ENCODE peak calls at places on chromosome 20, in nine cellular contexts. Y is mesothelial cell of epicardium, T is AG04449, M is Panc1, X is neural progenitor cell, E is lower leg skin, G is left lung, I is heart right ventricle, D is endothelial cell. J is an unnamed sample.

GRCh38 chr20:38186788-38187221 is 21.7 kb upstream of the TGM2 start:
- DNase-seq in X (no peak), M (no peak), Y (no peak), T (no peak), I (no peak), E (no peak), D (no peak), G (no peak), J (no peak)

GRCh38 chr20:64148581-64148980 is 15.7 kb upstream of the MYT1 start:
- DNase-seq in M (no peak), E (peak; percentile 37), I (no peak), D (no peak), T (no peak), X (no peak), G (no peak), Y (no peak), J (peak; percentile 37)

GRCh38 chr20:60371456-60371855 is 413.2 kb downstream of the CDH26 start:
- DNase-seq in I (no peak), D (no peak), Y (no peak), E (no peak), T (no peak), X (no peak), G (no peak), M (no peak), J (no peak)

GRCh38 chr20:1577906-1578305 is 20.4 kb upstream of the SIRPD start:
- DNase-seq in Y (no peak), I (no peak), D (no peak), T (no peak), M (no peak), G (no peak), X (no peak), E (no peak), J (no peak)

GRCh38 chr20:1277529-1278322 is 11.6 kb downstream of the SNPH start:
- DNase-seq in E (no peak), M (no peak), D (no peak), G (no peak), I (no peak), Y (no peak), T (no peak), X (no peak), J (no peak)

GRCh38 chr20:20367681-20368413 is at the start of gene INSM1:
- DNase-seq in T (no peak), E (no peak), X (peak; percentile 90), M (no peak), G (no peak), Y (no peak), I (no peak), D (peak; percentile 10), J (no peak)

GRCh38 chr20:45362804-45363610 is at the start of gene SYS1:
- DNase-seq in I (peak; percentile 99), Y (peak; percentile 99), T (peak; percentile 90), E (peak; percentile 99), M (peak; percentile 95), D (peak; percentile 97), X (peak; percentile 98), G (peak; percentile 100), J (peak; percentile 99)

GRCh38 chr20:10200329-10200728 is 18.3 kb upstream of the SNAP25 start:
- DNase-seq in X (no peak), D (no peak), M (no peak), I (no peak), T (no peak), Y (no peak), E (no peak), G (no peak), J (no peak)

GRCh38 chr20:11394145-11394833 is 523.4 kb upstream of the BTBD3 start:
- DNase-seq in D (no peak), I (no peak), G (no peak), M (no peak), T (peak; percentile 95), Y (no peak), X (no peak), E (no peak), J (no peak)

GRCh38 chr20:35603695-35604443 is 11.8 kb upstream of the SPAG4 start:
- DNase-seq in Y (no peak), D (no peak), T (no peak), M (no peak), I (no peak), X (no peak), G (no peak), E (no peak), J (no peak)

GRCh38 chr20:6683346-6683977 is 84.0 kb upstream of the BMP2 start:
- DNase-seq in X (no peak), G (no peak), Y (no peak), I (no peak), T (no peak), D (no peak), E (no peak), M (no peak), J (no peak)

GRCh38 chr20:7629880-7630279 is 310.4 kb downstream of the HAO1 start:
- DNase-seq in T (no peak), D (no peak), Y (no peak), X (no peak), G (no peak), M (no peak), E (no peak), I (no peak), J (no peak)

GRCh38 chr20:22946594-22946993 is 88.5 kb upstream of the SSTR4 start:
- DNase-seq in X (no peak), Y (no peak), D (no peak), E (no peak), T (no peak), I (no peak), G (no peak), M (no peak), J (no peak)

GRCh38 chr20:17652411-17652810 is 29.6 kb downstream of the RRBP1 start:
- DNase-seq in T (no peak), D (no peak), M (no peak), X (no peak), I (no peak), Y (no peak), G (no peak), E (no peak), J (no peak)

GRCh38 chr20:33167859-33168258 is at the start of gene BPIFA2:
- DNase-seq in X (no peak), M (no peak), T (no peak), Y (no peak), I (no peak), E (peak; percentile 43), G (no peak), D (no peak), J (no peak)

GRCh38 chr20:33166533-33167113 is 1.3 kb upstream of the BPIFA2 start:
- DNase-seq in I (no peak), D (no peak), T (no peak), G (no peak), X (no peak), Y (peak; percentile 26), E (peak; percentile 72), M (no peak), J (no peak)

GRCh38 chr20:33165416-33166055 is 2.4 kb upstream of the BPIFA2 start:
- DNase-seq in M (no peak), I (no peak), E (peak; percentile 56), D (no peak), T (no peak), G (no peak), Y (peak; percentile 22), X (no peak), J (no peak)

GRCh38 chr20:33172781-33173180 is 4.8 kb downstream of the BPIFA2 start:
- DNase-seq in T (no peak), X (no peak), G (no peak), M (no peak), Y (no peak), D (no peak), I (no peak), E (no peak), J (no peak)

GRCh38 chr20:33169176-33169794 is 1.3 kb downstream of the BPIFA2 start:
- DNase-seq in T (no peak), Y (no peak), D (no peak), E (no peak), G (no peak), I (no peak), X (peak; percentile 32), M (no peak), J (no peak)
- TF ChIP-seq CTCF in T (peak; percentile 15), Y (peak; percentile 82), D (peak; percentile 90), E (no peak), G (peak; percentile 16), I (peak; percentile 8), X (peak; percentile 64), M (peak; percentile 71), J (peak; percentile 20)

GRCh38 chr20:32249030-32249738 is 28.3 kb upstream of the KIF3B start:
- DNase-seq in Y (no peak), T (no peak), X (no peak), I (no peak), D (no peak), M (no peak), E (no peak), G (no peak), J (no peak)

GRCh38 chr20:32247957-32248497 is 29.4 kb upstream of the KIF3B start:
- DNase-seq in G (no peak), E (no peak), T (no peak), Y (no peak), D (no peak), X (no peak), I (no peak), M (no peak), J (no peak)

GRCh38 chr20:32252189-32252588 is 25.3 kb upstream of the KIF3B start:
- DNase-seq in G (no peak), Y (no peak), X (no peak), E (no peak), T (no peak), D (no peak), M (no peak), I (no peak), J (no peak)

GRCh38 chr20:32251470-32251869 is 26.0 kb upstream of the KIF3B start:
- DNase-seq in X (no peak), D (no peak), T (no peak), I (no peak), Y (no peak), M (no peak), G (no peak), E (no peak), J (no peak)
- TF ChIP-seq CTCF in X (no peak), D (no peak), T (no peak), I (no peak), Y (no peak), M (no peak), G (no peak), E (no peak), J (no peak)

DNA sequence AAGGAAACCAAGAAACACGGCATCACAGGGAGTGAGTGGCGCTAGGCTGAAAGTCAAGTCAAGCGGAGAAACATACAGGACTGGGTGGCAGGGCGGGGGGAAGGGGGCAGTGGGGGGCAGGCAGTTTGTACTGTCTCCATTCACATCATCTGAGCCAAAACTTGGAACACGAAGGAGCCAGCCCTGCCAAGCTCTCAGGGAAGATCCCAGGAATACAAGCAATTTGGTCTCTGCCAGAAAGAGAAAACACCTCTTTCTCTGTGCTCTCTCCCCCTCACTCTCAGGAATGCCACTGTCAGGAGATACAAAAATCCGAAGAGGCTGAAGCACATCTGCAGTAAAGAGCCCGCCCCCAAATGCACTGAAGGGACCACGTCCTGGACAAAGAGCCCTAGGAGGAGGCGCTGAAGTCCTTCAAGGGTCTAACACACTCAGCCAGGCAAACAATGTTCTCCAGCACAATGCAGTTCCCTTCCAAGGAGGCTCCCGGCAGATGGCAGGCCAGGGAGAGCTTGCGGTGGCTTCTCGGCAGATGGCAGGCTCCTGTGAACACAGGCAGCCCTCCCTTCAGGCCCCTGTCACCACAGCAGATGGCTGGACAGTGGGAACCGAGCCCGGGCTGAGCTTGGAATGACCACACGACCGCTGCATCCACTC is 90.0 kb downstream of the ATP9A start:
- DNase-seq in G (no peak), I (peak; percentile 20), E (no peak), X (peak; percentile 87), Y (no peak), T (no peak), D (peak; percentile 6), M (no peak), J (no peak)
- TF ChIP-seq CTCF in G (no peak), I (peak; percentile 8), E (no peak), X (peak; percentile 36), Y (no peak), T (no peak), D (no peak), M (no peak), J (no peak)

GRCh38 chr20:58102252-58102651 is 126.2 kb downstream of the ANKRD60 start:
- DNase-seq in M (no peak), E (peak; percentile 23), I (no peak), T (no peak), X (no peak), G (no peak), D (no peak), Y (no peak), J (no peak)
- TF ChIP-seq CTCF in M (no peak), E (no peak), I (no peak), T (no peak), X (no peak), G (no peak), D (no peak), Y (no peak), J (no peak)

J was measured in ascending aorta.